ENCODE peak calls at places on chromosomes 5 and 9, in ten cellular contexts. J, Q, N, T, O, W, Y, P, U and M are unnamed samples.

GRCh38 chr5:180873628-180874520 is 12.8 kb upstream of the ZFP62 start:
- DNase-seq in J (no peak), Q (peak), N (no peak), T (no peak), O (no peak), W (peak), Y (peak), P (no peak), U (no peak), M (no peak)

GRCh38 chr5:139708434-139708849 is 60.3 kb downstream of the CXXC5 start:
- DNase-seq in J (no peak), Q (no peak), N (no peak), T (no peak), O (no peak), W (no peak), Y (no peak), P (no peak), U (no peak), M (no peak)

GRCh38 chr5:68817696-68818695 is 275.8 kb upstream of the SLC30A5 start:
- DNase-seq in J (no peak), Q (no peak), N (no peak), T (no peak), O (no peak), W (no peak), Y (peak), P (no peak), U (no peak), M (no peak)

GRCh38 chr9:2159521-2160417 is 144.6 kb downstream of the SMARCA2 start:
- DNase-seq in J (peak), Q (peak), N (no peak), T (no peak), O (no peak), W (peak), Y (peak), P (no peak), U (peak), M (peak)

GRCh38 chr5:142888469-142889085 is 118.4 kb downstream of the ARHGAP26 start:
- DNase-seq in J (peak), Q (peak), N (no peak), T (no peak), O (no peak), W (peak), Y (no peak), P (peak), U (peak), M (no peak)

GRCh38 chr9:131289301-131290038 is at the start of gene PLPP7:
- DNase-seq in J (peak), Q (no peak), N (peak), T (peak), O (no peak), W (no peak), Y (peak), P (peak), U (peak), M (no peak)

GRCh38 chr5:169085656-169086055 is 215.3 kb downstream of the SLIT3 start:
- DNase-seq in J (no peak), Q (peak), N (no peak), T (no peak), O (no peak), W (no peak), Y (no peak), P (no peak), U (no peak), M (no peak)

GRCh38 chr9:89778100-89779085 is 173.6 kb downstream of the GADD45G start:
- DNase-seq in J (no peak), Q (no peak), N (no peak), T (no peak), O (no peak), W (no peak), Y (no peak), P (no peak), U (peak), M (no peak)

GRCh38 chr5:80655231-80655784 is 525 bp upstream of the DHFR start:
- DNase-seq in J (peak), Q (peak), N (no peak), T (no peak), O (no peak), W (peak), Y (no peak), P (no peak), U (no peak), M (no peak)

GRCh38 chr9:134538856-134539562 is 102.6 kb upstream of the COL5A1 start:
- DNase-seq in J (no peak), Q (no peak), N (no peak), T (no peak), O (no peak), W (no peak), Y (no peak), P (no peak), U (no peak), M (no peak)

GRCh38 chr9:130872912-130873503 is 23.6 kb downstream of the QRFP start:
- DNase-seq in J (no peak), Q (no peak), N (peak), T (peak), O (no peak), W (no peak), Y (peak), P (no peak), U (no peak), M (no peak)

GRCh38 chr9:84573098-84573497 is 96.4 kb upstream of the NTRK2 start:
- DNase-seq in J (no peak), Q (no peak), N (no peak), T (no peak), O (no peak), W (no peak), Y (no peak), P (no peak), U (no peak), M (no peak)

GRCh38 chr5:74562116-74562515 is 78.4 kb downstream of the ENC1 start:
- DNase-seq in J (no peak), Q (no peak), N (no peak), T (no peak), O (no peak), W (no peak), Y (no peak), P (no peak), U (no peak), M (no peak)

GRCh38 chr5:135204151-135204600 is 170.1 kb upstream of the PITX1 start:
- DNase-seq in J (no peak), Q (no peak), N (no peak), T (no peak), O (no peak), W (no peak), Y (no peak), P (no peak), U (no peak), M (no peak)

GRCh38 chr5:42912184-42912766 is 100.6 kb upstream of the SELENOP start:
- DNase-seq in J (peak), Q (peak), N (no peak), T (no peak), O (peak), W (peak), Y (no peak), P (no peak), U (no peak), M (peak)

GRCh38 chr5:83503662-83504061 is 32.1 kb downstream of the VCAN start:
- DNase-seq in J (peak), Q (peak), N (no peak), T (no peak), O (no peak), W (no peak), Y (no peak), P (no peak), U (no peak), M (no peak)

GRCh38 chr5:55601209-55601618 is 66.5 kb upstream of the PLPP1 start:
- DNase-seq in J (peak), Q (peak), N (peak), T (peak), O (no peak), W (no peak), Y (peak), P (no peak), U (no peak), M (peak)

GRCh38 chr9:93296889-93297480 is 113.0 kb downstream of the WNK2 start:
- DNase-seq in J (no peak), Q (no peak), N (no peak), T (no peak), O (no peak), W (peak), Y (no peak), P (no peak), U (no peak), M (no peak)

GRCh38 chr5:93676707-93677106 is 64.7 kb downstream of the POU5F2 start:
- DNase-seq in J (peak), Q (no peak), N (no peak), T (no peak), O (no peak), W (no peak), Y (no peak), P (no peak), U (no peak), M (no peak)

GRCh38 chr5:127439544-127440096 is 77.8 kb upstream of the PRRC1 start:
- DNase-seq in J (no peak), Q (no peak), N (no peak), T (no peak), O (no peak), W (no peak), Y (no peak), P (no peak), U (no peak), M (no peak)